ENCODE peak calls at places on chromosomes 2 and 18, in eight cellular contexts. One of them, this sample, is unnamed.

GRCh38 chr2:240250150-240250984 is 109.9 kb upstream of the OTOS start:
- DNase-seq in sciatic nerve: peak; percentile 63
- DNase-seq in EL: no peak
- DNase-seq in erythroblast: no peak
- DNase-seq in left ventricle myocardium inferior: no peak
- DNase-seq in aorta: no peak
- DNase-seq in putamen: no peak
- DNase-seq in fibroblast of gingiva: no peak
- DNase-seq in this sample: no peak

GRCh38 chr2:203782262-203782976 is 76.0 kb downstream of the CD28 start:
- DNase-seq in sciatic nerve: no peak
- DNase-seq in EL: peak; percentile 96
- DNase-seq in erythroblast: peak; percentile 56
- DNase-seq in left ventricle myocardium inferior: no peak
- DNase-seq in aorta: peak; percentile 65
- DNase-seq in putamen: peak; percentile 10
- DNase-seq in fibroblast of gingiva: peak; percentile 81
- DNase-seq in this sample: peak; percentile 74

GRCh38 chr2:12277305-12278034 is 439.3 kb upstream of the TRIB2 start:
- DNase-seq in sciatic nerve: no peak
- DNase-seq in EL: no peak
- DNase-seq in erythroblast: peak; percentile 92
- DNase-seq in left ventricle myocardium inferior: no peak
- DNase-seq in aorta: no peak
- DNase-seq in putamen: no peak
- DNase-seq in fibroblast of gingiva: no peak
- DNase-seq in this sample: no peak

GRCh38 chr2:101699939-101700442 is 2.5 kb downstream of the MAP4K4 start:
- DNase-seq in sciatic nerve: no peak
- DNase-seq in EL: peak; percentile 36
- DNase-seq in erythroblast: no peak
- DNase-seq in left ventricle myocardium inferior: no peak
- DNase-seq in aorta: no peak
- DNase-seq in putamen: no peak
- DNase-seq in fibroblast of gingiva: peak; percentile 36
- DNase-seq in this sample: peak; percentile 45

GRCh38 chr18:29693334-29693733 is 1349.2 kb downstream of the DSC3 start:
- DNase-seq in sciatic nerve: no peak
- DNase-seq in EL: no peak
- DNase-seq in erythroblast: no peak
- DNase-seq in left ventricle myocardium inferior: no peak
- DNase-seq in aorta: no peak
- DNase-seq in putamen: no peak
- DNase-seq in fibroblast of gingiva: no peak
- DNase-seq in this sample: no peak

GRCh38 chr18:69664399-69664798 is 263.7 kb downstream of the DOK6 start:
- DNase-seq in sciatic nerve: no peak
- DNase-seq in EL: no peak
- DNase-seq in erythroblast: no peak
- DNase-seq in left ventricle myocardium inferior: no peak
- DNase-seq in aorta: no peak
- DNase-seq in putamen: no peak
- DNase-seq in fibroblast of gingiva: no peak
- DNase-seq in this sample: no peak

GRCh38 chr18:36440614-36441013 is 143.1 kb downstream of the FHOD3 start:
- DNase-seq in sciatic nerve: no peak
- DNase-seq in EL: peak; percentile 85
- DNase-seq in erythroblast: no peak
- DNase-seq in left ventricle myocardium inferior: no peak
- DNase-seq in aorta: no peak
- DNase-seq in putamen: no peak
- DNase-seq in fibroblast of gingiva: peak; percentile 29
- DNase-seq in this sample: no peak

GRCh38 chr2:230797515-230798495 is 66.9 kb upstream of the ITM2C start:
- DNase-seq in sciatic nerve: no peak
- DNase-seq in EL: peak; percentile 44
- DNase-seq in erythroblast: peak; percentile 13
- DNase-seq in left ventricle myocardium inferior: no peak
- DNase-seq in aorta: no peak
- DNase-seq in putamen: no peak
- DNase-seq in fibroblast of gingiva: no peak
- DNase-seq in this sample: no peak